ENCODE peak calls at places on chromosome 21, in five cellular contexts. B, P, L, S and V are unnamed samples.
A peak's percentile ranks its signal among the peaks of the same experiment; 100 is the strongest.

GRCh38 chr21:42060166-42060565 is 11.0 kb upstream of the UMODL1 start:
- DNase-seq in L (no peak), S (no peak), B (no peak), P (no peak), V (no peak)

GRCh38 chr21:25133939-25134338 is 473.3 kb downstream of the MRPL39 start:
- DNase-seq in S (no peak), B (no peak), L (no peak), P (peak; percentile 14), V (no peak)

GRCh38 chr21:33452362-33452761 is 27.4 kb downstream of the TMEM50B start:
- DNase-seq in L (no peak), S (no peak), B (no peak), P (no peak), V (no peak)

GRCh38 chr21:27761623-27762022 is 794.7 kb upstream of the ADAMTS5 start:
- DNase-seq in S (no peak), L (no peak), P (no peak), B (no peak), V (no peak)

GRCh38 chr21:25790122-25790951 is 55.6 kb downstream of the GABPA start:
- DNase-seq in L (peak; percentile 63), S (no peak), B (peak; percentile 34), P (peak; percentile 58), V (peak; percentile 34)

GRCh38 chr21:46650476-46651098 is 15.1 kb downstream of the PRMT2 start:
- DNase-seq in P (no peak), B (no peak), L (no peak), S (no peak), V (no peak)

GRCh38 chr21:32094792-32095191 is 184.1 kb downstream of the MIS18A start:
- DNase-seq in P (peak; percentile 12), B (peak; percentile 29), L (peak; percentile 20), S (no peak), V (no peak)

GRCh38 chr21:43662286-43662685 is 2.9 kb downstream of the RRP1B start:
- DNase-seq in B (no peak), L (no peak), S (no peak), P (no peak), V (no peak)

GRCh38 chr21:31337086-31337485 is 7.0 kb downstream of the TIAM1 start:
- DNase-seq in B (no peak), P (no peak), L (no peak), S (no peak), V (no peak)

GRCh38 chr21:29264721-29265120 is 34.0 kb upstream of the BACH1 start:
- DNase-seq in L (no peak), B (no peak), S (no peak), P (no peak), V (no peak)

GRCh38 chr21:26954591-26955214 is 12.2 kb downstream of the ADAMTS5 start:
- DNase-seq in P (no peak), B (no peak), S (no peak), L (no peak), V (no peak)

GRCh38 chr21:14064296-14064645 is 146.5 kb downstream of the LIPI start:
- DNase-seq in B (no peak), S (no peak), P (no peak), L (no peak), V (no peak)

GRCh38 chr21:24428539-24429186 is 1178.6 kb downstream of the MRPL39 start:
- DNase-seq in S (no peak), B (no peak), P (no peak), L (no peak), V (no peak)

GRCh38 chr21:25421327-25422028 is 185.8 kb downstream of the MRPL39 start:
- DNase-seq in B (no peak), L (peak; percentile 60), S (no peak), P (peak; percentile 78), V (peak; percentile 77)

GRCh38 chr21:43369124-43369523 is 57.8 kb downstream of the SIK1 start:
- DNase-seq in B (no peak), P (peak; percentile 35), S (no peak), L (no peak), V (no peak)

GRCh38 chr21:41426656-41427311 is 745 bp downstream of the MX1 start:
- DNase-seq in S (no peak), L (no peak), P (no peak), B (no peak), V (no peak)

GRCh38 chr21:33655591-33656221 is 13.4 kb downstream of the ITSN1 start:
- DNase-seq in P (peak; percentile 98), B (peak; percentile 96), S (peak; percentile 95), L (peak; percentile 90), V (no peak)

GRCh38 chr21:30579351-30579750 is 10.8 kb downstream of the KRTAP22-2 start:
- DNase-seq in P (no peak), B (no peak), S (no peak), L (no peak), V (peak; percentile 33)

GRCh38 chr21:46092026-46092764 is 5.7 kb upstream of the COL6A2 start:
- DNase-seq in P (no peak), S (no peak), L (no peak), B (no peak), V (no peak)

GRCh38 chr21:30831194-30831765 is 1.7 kb upstream of the KRTAP7-1 start:
- DNase-seq in B (peak; percentile 3), P (peak; percentile 76), L (no peak), S (no peak), V (peak; percentile 59)

GRCh38 chr21:43935711-43936110 is 70.7 kb downstream of the AGPAT3 start:
- DNase-seq in B (no peak), P (no peak), S (no peak), L (no peak), V (no peak)

GRCh38 chr21:25330266-25330665 is 277.0 kb downstream of the MRPL39 start:
- DNase-seq in P (peak; percentile 25), S (no peak), B (no peak), L (no peak), V (no peak)

GRCh38 chr21:25857308-25858099 is 122.7 kb downstream of the GABPA start:
- DNase-seq in B (no peak), L (no peak), S (no peak), P (no peak), V (no peak)

GRCh38 chr21:33401617-33401967 is 1.6 kb upstream of the IFNGR2 start:
- DNase-seq in P (peak; percentile 36), B (no peak), L (no peak), S (no peak), V (no peak)

GRCh38 chr21:23131177-23131576 is 2133.0 kb downstream of the NCAM2 start:
- DNase-seq in B (no peak), S (no peak), L (peak; percentile 28), P (peak; percentile 45), V (peak; percentile 8)
- TF ChIP-seq CTCF in B (no peak), S (no peak), L (no peak), P (peak; percentile 67), V (peak; percentile 46)

GRCh38 chr21:45074048-45074817 is at the start of gene ADARB1:
- DNase-seq in S (no peak), B (no peak), P (peak; percentile 62), L (peak; percentile 29), V (peak; percentile 90)

GRCh38 chr21:45074818-45075605 is 632 bp downstream of the ADARB1 start:
- DNase-seq in P (peak; percentile 55), B (no peak), S (no peak), L (peak; percentile 38), V (peak; percentile 71)

GRCh38 chr21:45073301-45074047 is 906 bp upstream of the ADARB1 start:
- DNase-seq in S (no peak), B (no peak), L (peak; percentile 26), P (peak; percentile 70), V (peak; percentile 66)

GRCh38 chr21:45076245-45076661 is 1.9 kb downstream of the ADARB1 start:
- DNase-seq in P (peak; percentile 28), B (no peak), S (no peak), L (no peak), V (peak; percentile 30)

GRCh38 chr21:45075606-45076244 is 1.3 kb downstream of the ADARB1 start:
- DNase-seq in S (no peak), B (no peak), L (peak; percentile 25), P (peak; percentile 33), V (no peak)
- TF ChIP-seq EZH2 in S (no peak), B (no peak), L (no peak), P (no peak), V (peak; percentile 55)

GRCh38 chr21:38810034-38810825 is 4.5 kb downstream of the ETS2 start:
- DNase-seq in L (no peak), B (no peak), P (no peak), S (no peak), V (no peak)
- H3K4me3 ChIP-seq in L (no peak overlapping the region), B (no peak overlapping the region), P (peak overlapping the region; percentile 88), S (peak overlapping the region; percentile 34), V (no peak overlapping the region)

GRCh38 chr21:36122977-36123376 is 11.9 kb upstream of the CBR3 start:
- DNase-seq in P (no peak), L (peak; percentile 11), S (no peak), B (no peak), V (no peak)
- TF ChIP-seq CTCF in P (peak; percentile 34), L (peak; percentile 8), S (peak; percentile 23), B (peak; percentile 43), V (peak; percentile 47)